ENCODE peak calls at places on chromosome 3, in seven cellular contexts. M is hepatocyte, X is tibial artery, J is RWPE1, O is sigmoid colon, G is ovary, V is PC-9. F is an unnamed sample.

GRCh38 chr3:171712168-171712938 is 97.9 kb downstream of the PLD1 start:
- DNase-seq in V (no peak), O (no peak), J (no peak), M (no peak), X (no peak), G (no peak), F (no peak)

GRCh38 chr3:4322635-4323034 is 19.5 kb downstream of the SETMAR start:
- DNase-seq in O (no peak), V (no peak), G (no peak), M (peak), J (no peak), X (no peak), F (no peak)

GRCh38 chr3:100127792-100128191 is 13.5 kb upstream of the FILIP1L start:
- DNase-seq in G (no peak), O (no peak), J (no peak), X (no peak), V (no peak), M (no peak), F (no peak)

GRCh38 chr3:10395671-10396070 is 74.8 kb upstream of the SEC13 start:
- DNase-seq in O (no peak), X (no peak), V (no peak), G (no peak), J (no peak), M (no peak), F (no peak)

GRCh38 chr3:157572559-157573270 is 69.5 kb upstream of the VEPH1 start:
- DNase-seq in O (no peak), J (peak), V (no peak), X (no peak), M (peak), G (no peak), F (no peak)

GRCh38 chr3:184333190-184333589 is 4.2 kb upstream of the FAM131A start:
- DNase-seq in M (no peak), X (no peak), G (no peak), V (no peak), J (no peak), O (no peak), F (no peak)

GRCh38 chr3:115833074-115833473 is 209.8 kb downstream of the GAP43 start:
- DNase-seq in M (no peak), X (no peak), O (no peak), J (no peak), V (no peak), G (no peak), F (no peak)

GRCh38 chr3:32340039-32340438 is 51.6 kb upstream of the CMTM7 start:
- DNase-seq in X (no peak), O (no peak), V (no peak), J (peak), G (no peak), M (peak), F (no peak)

GRCh38 chr3:52848617-52849016 is 13.8 kb upstream of the MUSTN1 start:
- DNase-seq in X (no peak), O (peak), G (no peak), J (no peak), M (no peak), V (no peak), F (no peak)

GRCh38 chr3:128378631-128379347 is 87.9 kb downstream of the DNAJB8 start:
- DNase-seq in J (no peak), G (no peak), X (peak), V (no peak), M (peak), O (peak), F (peak)

GRCh38 chr3:98199020-98199419 is 32.5 kb downstream of the OR5H15 start:
- DNase-seq in O (no peak), X (no peak), G (no peak), J (no peak), M (no peak), V (peak), F (no peak)

GRCh38 chr3:23808525-23808924 is 2.8 kb downstream of the UBE2E1 start:
- DNase-seq in G (no peak), X (no peak), V (no peak), O (no peak), J (no peak), M (no peak), F (no peak)

GRCh38 chr3:46629571-46630517 is 17.5 kb downstream of the FAM240A start:
- DNase-seq in G (peak), M (peak), X (peak), O (peak), V (peak), J (peak), F (peak)

GRCh38 chr3:141287326-141287725 is 55.7 kb downstream of the PXYLP1 start:
- DNase-seq in X (peak), J (no peak), O (no peak), M (no peak), G (no peak), V (no peak), F (peak)

GRCh38 chr3:126378341-126378751 is 16.4 kb upstream of the CFAP100 start:
- DNase-seq in J (no peak), O (peak), X (peak), M (no peak), G (peak), V (no peak), F (no peak)

GRCh38 chr3:108590443-108590842 is 921 bp downstream of the DZIP3 start:
- DNase-seq in G (no peak), J (no peak), O (no peak), V (no peak), M (peak), X (no peak), F (no peak)

GRCh38 chr3:46899151-46900006 is 21.9 kb downstream of the PTH1R start:
- DNase-seq in O (no peak), V (no peak), G (no peak), M (no peak), J (no peak), X (peak), F (no peak)

GRCh38 chr3:161266731-161267150 is 45.6 kb downstream of the NMD3 start:
- DNase-seq in J (peak), X (no peak), V (peak), G (no peak), O (no peak), M (no peak), F (no peak)

GRCh38 chr3:57960174-57960505 is 48.1 kb upstream of the FLNB start:
- DNase-seq in J (no peak), X (no peak), O (no peak), V (no peak), G (no peak), M (no peak), F (no peak)

GRCh38 chr3:152405915-152406802 is 137.4 kb downstream of the MBNL1 start:
- DNase-seq in V (peak), G (no peak), X (no peak), O (no peak), J (peak), M (peak), F (no peak)

GRCh38 chr3:58116161-58116955 is 94.4 kb downstream of the DNASE1L3 start:
- DNase-seq in J (no peak), O (no peak), X (no peak), M (no peak), V (no peak), G (no peak), F (no peak)

GRCh38 chr3:128354788-128355548 is 111.7 kb downstream of the DNAJB8 start:
- DNase-seq in G (no peak), V (no peak), M (no peak), X (no peak), O (peak), J (no peak), F (no peak)

GRCh38 chr3:111621535-111621934 is 26.4 kb upstream of the ZBED2 start:
- DNase-seq in J (no peak), V (no peak), X (no peak), G (no peak), O (no peak), M (no peak), F (no peak)

GRCh38 chr3:172261053-172261452 is 187.2 kb downstream of the GHSR start:
- DNase-seq in O (no peak), J (no peak), X (no peak), M (no peak), G (no peak), V (peak), F (no peak)

GRCh38 chr3:43497905-43498365 is 123.9 kb downstream of the ANO10 start:
- DNase-seq in O (no peak), M (no peak), X (no peak), V (no peak), G (no peak), J (peak), F (no peak)

GRCh38 chr3:125440559-125440955 is 65.4 kb upstream of the ZNF148 start:
- DNase-seq in X (no peak), G (no peak), O (no peak), M (peak), J (no peak), V (no peak), F (no peak)

GRCh38 chr3:114411811-114412803 is 118.3 kb downstream of the TIGIT start:
- DNase-seq in J (peak), X (no peak), O (no peak), M (peak), V (peak), G (peak), F (no peak)

GRCh38 chr3:143769663-143770062 is 78.6 kb downstream of the SLC9A9 start:
- DNase-seq in O (no peak), X (no peak), J (no peak), G (no peak), M (peak), V (no peak), F (no peak)

DNA sequence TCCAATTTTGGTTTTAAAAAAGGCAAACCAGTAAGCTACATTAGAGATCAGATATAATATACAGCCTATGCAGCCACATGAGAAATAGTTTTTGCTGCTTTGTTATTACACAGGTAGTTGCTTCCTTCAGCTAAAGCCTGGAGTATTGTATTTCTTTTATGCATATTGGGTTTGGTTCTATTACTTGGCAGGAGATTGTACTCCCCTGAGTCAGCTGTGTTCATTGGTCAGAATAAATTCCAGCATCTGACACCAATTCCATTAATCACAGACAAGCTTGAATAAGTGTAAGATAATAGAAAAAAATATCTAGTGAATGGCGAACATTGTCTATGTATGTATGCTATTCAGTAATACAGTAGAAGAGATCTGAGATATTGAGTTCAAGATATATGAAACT is 26.1 kb upstream of the ZCWPW2 start:
- DNase-seq in J (no peak), X (no peak), O (no peak), M (no peak), V (no peak), G (no peak), F (no peak)
- H3K27ac ChIP-seq in J (no peak), X (no peak), O (no peak), M (no peak), V (no peak), G (no peak), F (no peak)

DNA sequence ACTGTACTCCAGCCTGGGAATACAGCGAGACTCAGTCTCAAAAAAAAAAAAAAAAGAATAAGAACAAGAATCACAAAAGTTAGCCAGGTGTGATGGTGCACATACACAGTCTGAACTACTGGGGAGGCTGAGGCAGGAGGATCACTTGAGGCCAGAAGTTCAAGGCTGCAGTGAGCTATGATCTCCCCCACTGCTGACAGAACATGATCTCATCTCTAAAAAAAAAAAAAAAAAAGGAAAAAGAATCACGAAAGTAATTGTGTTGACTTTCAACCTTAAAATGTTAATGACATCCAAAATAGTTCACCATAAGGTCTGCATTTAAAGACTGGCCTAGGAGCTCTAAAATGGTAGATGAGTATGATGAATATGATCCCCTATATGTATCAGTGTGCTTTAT is 68.0 kb upstream of the MAP4 start:
- DNase-seq in O (no peak), M (no peak), G (no peak), J (no peak), X (no peak), V (no peak), F (no peak)
- TF ChIP-seq CTCF in O (no peak), M (no peak), G (no peak), J (no peak), X (no peak), V (no peak), F (no peak)

DNA sequence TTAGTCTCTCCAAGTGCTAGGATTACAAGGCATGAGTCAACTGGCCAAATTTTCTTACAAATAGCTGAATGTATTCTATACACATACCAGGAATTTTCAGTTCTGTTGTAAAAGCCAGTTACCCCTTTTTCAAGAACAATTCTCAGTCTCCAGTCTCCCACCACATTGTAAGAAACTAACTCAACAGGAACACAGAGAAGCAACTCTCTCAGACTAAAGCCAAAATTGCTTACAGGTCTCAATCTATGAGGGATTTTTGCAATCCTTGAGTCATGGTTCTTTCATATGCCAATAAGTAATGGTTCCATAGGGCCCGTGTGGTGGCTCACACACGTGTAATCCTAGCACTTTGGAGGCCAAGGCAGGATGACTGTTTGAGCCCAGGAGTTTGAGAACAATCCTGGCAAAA is 8.5 kb downstream of the IP6K2 start:
- DNase-seq in J (no peak), X (no peak), V (no peak), O (no peak), M (no peak), G (no peak), F (no peak)
- H3K27ac ChIP-seq in J (peak), X (no peak), V (no peak), O (peak), M (peak), G (no peak), F (peak)

DNA sequence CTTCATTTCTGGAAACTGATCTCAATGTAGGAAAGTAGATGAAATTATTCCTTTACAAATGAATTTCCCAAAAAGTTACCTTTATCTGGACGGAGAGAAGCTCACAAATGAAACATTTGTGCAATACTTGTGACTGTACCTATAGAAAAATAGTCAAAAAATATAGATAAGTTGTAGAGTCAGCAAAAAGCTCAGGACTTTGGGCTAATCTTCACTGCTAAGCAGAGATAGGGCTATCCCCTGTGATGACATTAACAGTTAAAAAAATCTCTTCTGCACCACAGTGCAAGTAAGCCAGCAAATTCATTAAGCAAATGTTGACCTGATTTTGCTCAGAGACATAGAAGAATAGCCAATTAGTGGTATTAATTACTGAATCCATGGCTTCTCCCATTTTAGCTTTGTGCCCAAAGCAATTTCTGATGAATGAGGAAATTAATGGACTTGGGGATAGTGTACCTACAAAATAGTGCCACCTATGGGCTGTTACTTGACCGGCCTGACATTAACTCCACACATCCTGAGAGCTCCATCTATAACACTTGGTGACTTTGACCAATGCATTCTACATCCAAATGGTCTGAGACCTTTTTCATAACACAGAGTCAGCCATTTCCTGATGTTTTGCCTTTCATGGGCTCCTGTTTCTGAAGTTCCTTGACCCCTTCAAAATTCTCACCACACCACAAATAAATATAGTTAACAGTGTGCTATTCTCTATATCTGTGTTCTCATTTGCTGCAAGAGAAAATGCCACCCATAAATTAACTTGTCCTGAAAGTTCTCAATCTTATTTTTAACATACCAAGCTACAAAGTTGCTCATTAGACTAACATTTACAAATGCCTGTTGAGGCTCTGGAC is 105.0 kb downstream of the SSR3 start:
- DNase-seq in J (peak), V (peak), M (peak), G (no peak), O (no peak), X (no peak), F (no peak)
- TF ChIP-seq CTCF in J (peak), V (peak), M (peak), G (no peak), O (no peak), X (peak), F (peak)

GRCh38 chr3:177822826-177823225 is 625.5 kb upstream of the TBL1XR1 start:
- DNase-seq in V (no peak), O (no peak), X (no peak), M (no peak), G (no peak), J (no peak), F (no peak)
- H3K27ac ChIP-seq in V (peak), O (no peak), X (no peak), M (no peak), G (no peak), J (no peak), F (no peak)

GRCh38 chr3:145780301-145780700 is 380.7 kb downstream of the PLOD2 start:
- DNase-seq in M (no peak), V (no peak), J (no peak), G (no peak), O (no peak), X (no peak), F (no peak)

GRCh38 chr3:145776782-145777408 is 384.1 kb downstream of the PLOD2 start:
- DNase-seq in J (peak), V (no peak), X (no peak), O (no peak), G (peak), M (peak), F (no peak)
- TF ChIP-seq CTCF in J (peak), V (peak), X (no peak), O (no peak), G (no peak), M (peak), F (peak)

F was measured in left lung.